ENCODE peak calls at places on chromosomes 3 and 15, in eight cellular contexts. A is LoVo, V is activated T-cell treated with anti-CD3 and anti-CD28 coated beads for 24 hours, D is HuH-7.5, O is H7, T is M059J, M is endothelial cell of umbilical vein, S is cardiac muscle cell. I is an unnamed sample.

GRCh38 chr3:67382551-67382950 is 271.9 kb downstream of the SUCLG2 start:
- DNase-seq in A (no peak), V (no peak), D (no peak), O (no peak), T (no peak), M (no peak), S (peak), I (no peak)

GRCh38 chr3:160564949-160565441 is 376 bp downstream of the KPNA4 start:
- DNase-seq in A (peak), V (peak), D (peak), O (peak), T (peak), M (no peak), S (peak), I (no peak)

GRCh38 chr3:188458761-188459160 is 304.8 kb downstream of the LPP start:
- DNase-seq in A (no peak), V (no peak), D (no peak), O (no peak), T (peak), M (no peak), S (peak), I (no peak)

GRCh38 chr3:50664959-50665602 is 9.6 kb upstream of the DOCK3 start:
- DNase-seq in A (no peak), V (no peak), D (no peak), O (no peak), T (no peak), M (no peak), S (no peak), I (no peak)

GRCh38 chr15:95024388-95024787 is 793.0 kb downstream of the MCTP2 start:
- DNase-seq in A (peak), V (no peak), D (no peak), O (peak), T (peak), M (peak), S (peak), I (no peak)

GRCh38 chr3:194300392-194300758 is 50.8 kb downstream of the CPN2 start:
- DNase-seq in A (no peak), V (no peak), D (peak), O (peak), T (peak), M (no peak), S (peak), I (no peak)

GRCh38 chr3:43349759-43350158 is 63.4 kb downstream of the SNRK start:
- DNase-seq in A (no peak), V (no peak), D (no peak), O (no peak), T (no peak), M (no peak), S (no peak), I (no peak)

GRCh38 chr3:100426029-100426682 is 24.8 kb downstream of the LNP1 start:
- DNase-seq in A (no peak), V (no peak), D (no peak), O (no peak), T (no peak), M (no peak), S (no peak), I (no peak)

GRCh38 chr3:102510663-102511062 is 75.8 kb downstream of the ZPLD1 start:
- DNase-seq in A (no peak), V (no peak), D (no peak), O (no peak), T (peak), M (no peak), S (no peak), I (no peak)

GRCh38 chr15:76335129-76335850 is 1.3 kb upstream of the ISL2 start:
- DNase-seq in A (no peak), V (no peak), D (no peak), O (peak), T (no peak), M (no peak), S (no peak), I (no peak)

GRCh38 chr3:125587039-125587664 is 8.1 kb downstream of the OSBPL11 start:
- DNase-seq in A (no peak), V (no peak), D (no peak), O (no peak), T (peak), M (no peak), S (peak), I (no peak)

GRCh38 chr3:138452491-138452890 is 18.1 kb downstream of the ESYT3 start:
- DNase-seq in A (no peak), V (no peak), D (no peak), O (no peak), T (no peak), M (no peak), S (no peak), I (no peak)

GRCh38 chr15:35289029-35289617 is 204.0 kb upstream of the NANOGP8 start:
- DNase-seq in A (peak), V (no peak), D (no peak), O (peak), T (peak), M (peak), S (peak), I (no peak)

GRCh38 chr15:58292761-58293175 is 139.0 kb upstream of the LIPC start:
- DNase-seq in A (no peak), V (no peak), D (no peak), O (no peak), T (peak), M (no peak), S (peak), I (no peak)

GRCh38 chr3:123346726-123347125 is 102.2 kb downstream of the ADCY5 start:
- DNase-seq in A (no peak), V (no peak), D (no peak), O (no peak), T (peak), M (no peak), S (peak), I (no peak)

GRCh38 chr3:107428051-107428858 is 51.0 kb downstream of the CCDC54 start:
- DNase-seq in A (no peak), V (no peak), D (no peak), O (no peak), T (no peak), M (no peak), S (no peak), I (no peak)

GRCh38 chr3:46463868-46464241 is 850 bp downstream of the LTF start:
- DNase-seq in A (no peak), V (no peak), D (no peak), O (no peak), T (no peak), M (no peak), S (no peak), I (no peak)

GRCh38 chr3:38154625-38155255 is 10.6 kb upstream of the OXSR1 start:
- DNase-seq in A (peak), V (no peak), D (no peak), O (no peak), T (no peak), M (no peak), S (no peak), I (no peak)